ENCODE peak calls at places on chromosomes 4 and X, in nine cellular contexts. One of them, this sample, is unnamed.
A peak's percentile ranks its signal among the peaks of the same experiment; 100 is the strongest.

GRCh38 chrX:119477812-119478232 is 9.6 kb downstream of the SLC25A5 start:
- DNase-seq in midbrain: no peak
- DNase-seq in heart left ventricle: no peak
- DNase-seq in heart right ventricle: no peak
- DNase-seq in astrocyte of the spinal cord: peak; percentile 63
- DNase-seq in astrocyte: peak; percentile 68
- DNase-seq in caudate nucleus: no peak
- DNase-seq in iPS DF 6.9: no peak
- DNase-seq in H7: no peak
- DNase-seq in this sample: no peak

GRCh38 chr4:172628263-172628662 is 540.3 kb upstream of the GALNT7 start:
- DNase-seq in midbrain: no peak
- DNase-seq in heart left ventricle: no peak
- DNase-seq in heart right ventricle: no peak
- DNase-seq in astrocyte of the spinal cord: no peak
- DNase-seq in astrocyte: no peak
- DNase-seq in caudate nucleus: no peak
- DNase-seq in iPS DF 6.9: no peak
- DNase-seq in H7: no peak
- DNase-seq in this sample: no peak

GRCh38 chr4:184335520-184335919 is 117.8 kb upstream of the ENPP6 start:
- DNase-seq in midbrain: no peak
- DNase-seq in heart left ventricle: no peak
- DNase-seq in heart right ventricle: no peak
- DNase-seq in astrocyte of the spinal cord: no peak
- DNase-seq in astrocyte: no peak
- DNase-seq in caudate nucleus: no peak
- DNase-seq in iPS DF 6.9: no peak
- DNase-seq in H7: no peak
- DNase-seq in this sample: no peak

GRCh38 chr4:31246856-31247255 is 526.7 kb downstream of the PCDH7 start:
- DNase-seq in midbrain: no peak
- DNase-seq in heart left ventricle: no peak
- DNase-seq in heart right ventricle: no peak
- DNase-seq in astrocyte of the spinal cord: peak; percentile 21
- DNase-seq in astrocyte: peak; percentile 83
- DNase-seq in caudate nucleus: no peak
- DNase-seq in iPS DF 6.9: no peak
- DNase-seq in H7: no peak
- DNase-seq in this sample: no peak

GRCh38 chrX:149993989-149994388 is 55.7 kb upstream of the EOLA2 start:
- DNase-seq in midbrain: no peak
- DNase-seq in heart left ventricle: no peak
- DNase-seq in heart right ventricle: no peak
- DNase-seq in astrocyte of the spinal cord: no peak
- DNase-seq in astrocyte: no peak
- DNase-seq in caudate nucleus: no peak
- DNase-seq in iPS DF 6.9: no peak
- DNase-seq in H7: no peak
- DNase-seq in this sample: no peak

GRCh38 chrX:44596277-44596676 is 53.6 kb upstream of the FUNDC1 start:
- DNase-seq in midbrain: no peak
- DNase-seq in heart left ventricle: no peak
- DNase-seq in heart right ventricle: no peak
- DNase-seq in astrocyte of the spinal cord: no peak
- DNase-seq in astrocyte: no peak
- DNase-seq in caudate nucleus: no peak
- DNase-seq in iPS DF 6.9: no peak
- DNase-seq in H7: no peak
- DNase-seq in this sample: no peak

GRCh38 chr4:94410678-94411206 is 41.0 kb upstream of the PDLIM5 start:
- DNase-seq in midbrain: no peak
- DNase-seq in heart left ventricle: peak; percentile 71
- DNase-seq in heart right ventricle: peak; percentile 65
- DNase-seq in astrocyte of the spinal cord: peak; percentile 46
- DNase-seq in astrocyte: no peak
- DNase-seq in caudate nucleus: no peak
- DNase-seq in iPS DF 6.9: no peak
- DNase-seq in H7: no peak
- DNase-seq in this sample: peak; percentile 88

GRCh38 chr4:41734366-41734765 is 14.2 kb downstream of the PHOX2B start:
- DNase-seq in midbrain: no peak
- DNase-seq in heart left ventricle: no peak
- DNase-seq in heart right ventricle: no peak
- DNase-seq in astrocyte of the spinal cord: no peak
- DNase-seq in astrocyte: no peak
- DNase-seq in caudate nucleus: no peak
- DNase-seq in iPS DF 6.9: no peak
- DNase-seq in H7: no peak
- DNase-seq in this sample: no peak

GRCh38 chr4:72489267-72489666 is 79.8 kb downstream of the ADAMTS3 start:
- DNase-seq in midbrain: no peak
- DNase-seq in heart left ventricle: no peak
- DNase-seq in heart right ventricle: no peak
- DNase-seq in astrocyte of the spinal cord: peak; percentile 42
- DNase-seq in astrocyte: peak; percentile 16
- DNase-seq in caudate nucleus: no peak
- DNase-seq in iPS DF 6.9: no peak
- DNase-seq in H7: no peak
- DNase-seq in this sample: peak; percentile 31

GRCh38 chr4:100312615-100313355 is 122.5 kb upstream of the DDIT4L start:
- DNase-seq in midbrain: no peak
- DNase-seq in heart left ventricle: no peak
- DNase-seq in heart right ventricle: no peak
- DNase-seq in astrocyte of the spinal cord: no peak
- DNase-seq in astrocyte: no peak
- DNase-seq in caudate nucleus: no peak
- DNase-seq in iPS DF 6.9: no peak
- DNase-seq in H7: no peak
- DNase-seq in this sample: no peak